ENCODE peak calls at places on chromosome 2, in six cellular contexts. W is esophagus squamous epithelium; I is colonic mucosa; G is CD8-positive, alpha-beta T cell; F is neural progenitor cell; Q is choroid plexus epithelial cell. Z is an unnamed sample.

GRCh38 chr2:35415282-35415681 is 940.3 kb upstream of the CRIM1 start:
- DNase-seq in W (no peak), I (no peak), Q (peak), F (no peak), G (no peak), Z (no peak)

GRCh38 chr2:239828192-239828972 is 196.8 kb downstream of the NDUFA10 start:
- DNase-seq in W (no peak), I (peak), F (no peak), G (no peak), Q (no peak), Z (no peak)

GRCh38 chr2:143954208-143954607 is 565.7 kb downstream of the ZEB2 start:
- DNase-seq in F (no peak), W (no peak), Q (peak), G (no peak), I (no peak), Z (no peak)

GRCh38 chr2:188042412-188042811 is 249.3 kb upstream of the GULP1 start:
- DNase-seq in Q (peak), F (no peak), W (no peak), I (no peak), G (no peak), Z (peak)

GRCh38 chr2:117957616-117958015 is 56.3 kb downstream of the CCDC93 start:
- DNase-seq in F (no peak), W (no peak), G (no peak), I (no peak), Q (no peak), Z (no peak)

GRCh38 chr2:43519711-43520221 is 76.1 kb downstream of the THADA start:
- DNase-seq in F (peak), W (no peak), Q (peak), I (no peak), G (no peak), Z (peak)

GRCh38 chr2:3039188-3040065 is 338.2 kb downstream of the EIPR1 start:
- DNase-seq in W (no peak), F (no peak), Q (no peak), I (no peak), G (no peak), Z (no peak)

GRCh38 chr2:627926-628560 is 49.2 kb downstream of the TMEM18 start:
- DNase-seq in I (no peak), F (no peak), W (no peak), G (no peak), Q (no peak), Z (no peak)

DNA sequence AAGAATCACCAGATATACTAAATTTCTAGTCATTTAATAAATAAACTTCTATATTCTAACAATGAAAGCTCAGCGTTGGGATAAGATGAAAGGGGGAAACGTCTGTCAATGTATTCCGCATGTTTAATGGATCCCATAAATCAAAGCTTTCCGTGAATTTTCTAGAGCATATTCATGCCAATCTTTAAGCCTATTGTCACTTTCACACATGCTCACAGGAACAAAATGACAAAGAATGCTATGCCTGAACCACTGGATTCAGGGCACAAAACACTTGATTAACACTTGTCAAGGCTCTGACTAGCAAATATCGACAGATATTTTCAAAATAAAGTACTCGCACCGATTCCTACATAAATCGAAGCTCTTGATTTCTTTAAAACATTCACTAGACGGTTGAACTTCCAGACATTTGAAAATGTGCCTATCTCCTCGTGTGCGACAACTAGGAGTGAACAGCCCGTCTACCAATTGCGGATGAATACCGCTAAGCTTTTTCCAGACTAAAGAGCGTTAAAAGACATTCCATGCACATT is 1.8 kb downstream of the TLK1 start:
- DNase-seq in F (peak), Q (no peak), W (no peak), G (no peak), I (no peak), Z (no peak)
- H3K4me3 ChIP-seq in F (peak), Q (peak), W (peak), G (peak), I (peak), Z (peak)

GRCh38 chr2:7567646-7568045 is 650.4 kb downstream of the RNF144A start:
- DNase-seq in I (peak), Q (no peak), W (no peak), F (no peak), G (peak), Z (no peak)
- TF ChIP-seq CTCF in I (no peak), Q (no peak), W (no peak), F (no peak), G (no peak), Z (no peak)

DNA sequence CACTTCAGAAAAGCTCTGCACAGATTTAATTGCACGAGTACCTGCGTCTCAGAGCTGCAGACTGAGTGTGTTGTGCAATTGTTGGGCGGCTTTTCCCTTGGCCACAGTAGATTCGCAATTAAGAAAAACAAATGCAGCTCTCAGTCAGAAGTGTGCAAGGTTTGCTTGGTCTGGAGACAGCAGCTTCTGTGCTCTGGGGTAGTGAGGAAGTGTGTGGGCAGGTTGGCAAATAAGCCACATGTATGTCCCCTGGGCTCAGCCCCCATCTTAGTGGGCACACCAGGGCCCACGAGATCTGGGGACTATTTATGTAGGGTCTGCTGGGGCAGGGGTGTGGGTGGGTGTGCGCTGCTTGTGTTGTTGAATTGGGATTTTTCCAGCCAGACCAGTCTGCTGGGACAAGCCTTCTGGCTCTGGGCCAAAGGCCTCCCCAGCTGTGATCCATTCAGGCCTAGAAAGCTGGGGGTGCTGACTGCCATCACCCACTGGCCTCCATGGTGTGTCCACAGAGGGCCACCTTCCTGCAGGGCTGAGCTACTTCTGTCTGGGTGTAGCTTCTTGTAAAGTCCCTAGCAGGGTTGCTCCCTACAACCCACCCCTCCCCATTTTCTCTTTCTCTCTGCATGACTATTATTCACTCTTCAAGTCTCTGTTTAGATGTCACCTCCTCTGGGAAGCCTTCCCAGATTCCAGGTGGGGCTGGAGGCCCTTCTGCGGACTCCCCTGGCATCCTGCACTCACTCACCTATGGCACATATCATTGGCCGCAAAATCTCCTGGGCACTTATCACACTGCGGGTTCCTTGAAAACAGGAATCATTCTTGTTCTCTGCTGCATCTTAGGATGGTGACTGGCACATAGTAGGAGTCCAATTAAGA is 67.8 kb downstream of the ODC1 start:
- DNase-seq in I (no peak), F (no peak), W (no peak), Q (peak), G (no peak), Z (no peak)
- H3K4me3 ChIP-seq in I (no peak), F (no peak), W (no peak), Q (no peak), G (peak), Z (no peak)

DNA sequence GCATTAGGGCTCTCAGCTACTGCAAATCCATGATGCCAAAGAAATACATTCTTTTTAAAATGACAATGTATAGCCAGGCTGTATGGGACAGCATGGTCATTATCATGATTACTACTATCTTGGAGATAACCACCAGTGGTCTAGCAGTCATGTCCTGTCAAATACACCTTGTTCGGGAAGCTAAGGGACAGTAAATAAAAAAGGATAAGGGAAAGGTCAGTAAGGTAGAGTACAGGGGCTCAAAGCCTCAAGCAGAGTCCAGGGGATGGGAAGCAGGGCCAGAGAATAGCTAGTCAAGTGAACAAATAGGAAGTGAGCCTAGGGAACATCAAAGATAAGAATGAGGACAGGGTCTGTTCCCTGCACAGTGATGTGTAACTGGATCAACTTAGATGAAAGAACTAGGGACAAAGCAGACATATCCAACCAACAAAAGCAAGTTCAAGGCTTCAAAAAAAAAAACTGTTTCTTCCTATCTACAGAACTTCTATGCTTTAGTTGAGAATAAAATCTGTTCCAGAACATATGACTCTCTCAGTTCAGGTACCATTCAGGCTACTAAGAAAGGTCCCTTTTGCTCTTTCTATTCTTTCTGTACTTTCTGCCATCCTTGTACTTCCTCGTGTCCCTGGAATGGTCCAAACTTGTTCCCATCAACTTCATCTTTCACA is 62.9 kb upstream of the EHBP1 start:
- DNase-seq in F (no peak), G (no peak), W (no peak), Q (no peak), I (no peak), Z (no peak)
- TF ChIP-seq CTCF in F (no peak), G (no peak), W (no peak), Q (no peak), I (no peak), Z (no peak)

GRCh38 chr2:80856227-80856626 is 551.7 kb upstream of the LRRTM1 start:
- DNase-seq in F (no peak), Q (no peak), W (no peak), I (no peak), G (no peak), Z (no peak)
- H3K4me3 ChIP-seq in F (no peak), Q (no peak), W (no peak), I (no peak), G (no peak), Z (no peak)

GRCh38 chr2:113699048-113699447 is 57.4 kb downstream of the SLC35F5 start:
- DNase-seq in I (no peak), G (no peak), Q (no peak), W (no peak), F (no peak), Z (no peak)

GRCh38 chr2:113705982-113706523 is 50.4 kb downstream of the SLC35F5 start:
- DNase-seq in W (no peak), F (no peak), G (no peak), Q (no peak), I (no peak), Z (no peak)

GRCh38 chr2:113703404-113704299 is 52.8 kb downstream of the SLC35F5 start:
- DNase-seq in F (no peak), Q (no peak), W (no peak), G (no peak), I (peak), Z (no peak)

GRCh38 chr2:113697516-113697915 is 58.9 kb downstream of the SLC35F5 start:
- DNase-seq in Q (no peak), G (no peak), F (no peak), I (no peak), W (no peak), Z (no peak)

DNA sequence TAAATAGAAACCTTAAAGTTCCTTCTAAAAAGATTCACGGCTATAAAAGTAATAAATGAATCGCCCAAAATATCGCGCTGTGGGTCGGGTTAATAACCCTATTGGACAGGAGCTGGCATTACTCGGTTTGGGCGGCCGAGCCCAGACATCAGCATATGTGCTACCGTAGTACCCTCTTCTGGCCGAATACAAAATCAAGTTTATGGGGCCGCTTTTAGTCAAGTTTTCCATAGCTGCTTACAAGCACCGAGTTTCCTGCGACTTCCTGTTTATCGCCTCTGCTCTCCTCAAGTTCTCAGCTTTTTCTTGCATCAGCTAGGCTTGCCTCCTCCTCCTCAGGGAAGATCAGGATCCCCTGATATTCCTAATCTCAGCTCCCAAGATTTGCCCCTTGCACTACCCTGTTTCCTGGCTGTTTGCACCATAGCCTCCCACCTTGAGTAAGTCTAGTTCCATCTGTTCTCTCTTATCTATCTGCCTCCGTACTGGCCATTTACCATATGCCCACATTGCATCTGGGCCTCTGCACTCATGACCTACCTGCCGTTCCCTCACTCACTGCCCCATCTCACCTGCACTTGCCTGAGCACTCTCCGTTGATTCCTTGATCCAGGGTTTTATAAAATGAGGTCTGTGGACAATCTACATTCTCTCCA is 56.1 kb downstream of the SLC35F5 start:
- DNase-seq in Q (no peak), F (no peak), I (no peak), W (no peak), G (peak), Z (no peak)
- TF ChIP-seq CTCF in Q (no peak), F (no peak), I (peak), W (peak), G (peak), Z (no peak)

GRCh38 chr2:85826990-85827878 is 61.6 kb downstream of the ST3GAL5 start:
- DNase-seq in G (peak), F (peak), W (peak), I (peak), Q (peak), Z (no peak)
- H3K4me3 ChIP-seq in G (peak), F (no peak), W (no peak), I (no peak), Q (peak), Z (no peak)

GRCh38 chr2:145752091-145752806 is 1232.3 kb upstream of the ZEB2 start:
- DNase-seq in Q (peak), W (no peak), I (no peak), F (peak), G (no peak), Z (peak)
- TF ChIP-seq CTCF in Q (peak), W (peak), I (peak), F (peak), G (no peak), Z (peak)

GRCh38 chr2:223944704-223945531 is at the start of gene WDFY1:
- DNase-seq in Q (peak), I (peak), F (peak), W (peak), G (peak), Z (no peak)

GRCh38 chr2:223944166-223944703 is 900 bp downstream of the WDFY1 start:
- DNase-seq in W (no peak), F (peak), Q (peak), G (no peak), I (peak), Z (no peak)

GRCh38 chr2:223943135-223943534 is 2.0 kb downstream of the WDFY1 start:
- DNase-seq in Q (no peak), G (no peak), F (no peak), W (no peak), I (no peak), Z (no peak)

GRCh38 chr2:223943561-223944008 is 1.6 kb downstream of the WDFY1 start:
- DNase-seq in I (peak), F (no peak), W (no peak), G (no peak), Q (peak), Z (no peak)

DNA sequence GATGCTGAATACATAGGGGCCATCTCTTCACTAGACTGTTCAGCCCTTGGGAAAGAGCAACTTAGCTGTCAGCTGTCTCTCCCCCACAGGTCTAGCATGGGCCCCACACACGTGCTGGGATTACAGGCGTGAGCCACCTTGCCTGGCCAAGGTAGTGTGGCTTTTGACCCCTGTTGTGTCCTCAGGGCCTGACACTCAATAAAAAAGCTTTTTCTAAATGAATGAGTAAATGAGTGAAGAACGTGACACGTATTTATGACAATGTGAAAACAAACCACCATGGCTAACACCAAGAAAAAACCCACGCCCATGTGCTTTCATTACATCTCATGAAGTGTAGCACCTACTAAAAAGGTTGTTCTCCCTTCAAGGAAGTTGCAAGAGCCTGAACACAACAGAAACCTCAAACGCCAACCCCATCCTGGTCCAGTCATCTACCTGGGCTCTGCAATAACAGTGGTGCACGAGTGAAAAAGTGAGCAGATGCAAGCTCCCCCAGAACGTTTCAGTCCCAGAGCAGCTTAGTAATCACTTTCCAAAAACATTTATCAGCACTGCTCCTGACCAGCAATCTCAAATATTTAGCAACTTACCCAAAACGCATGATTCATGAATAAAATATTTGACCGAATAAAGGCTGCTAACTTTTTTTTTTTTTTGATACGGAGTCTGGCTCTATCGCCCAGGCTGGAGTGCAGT is 3.4 kb downstream of the WDFY1 start:
- DNase-seq in F (no peak), W (no peak), I (no peak), Q (peak), G (no peak), Z (peak)
- H3K4me3 ChIP-seq in F (no peak), W (no peak), I (no peak), Q (peak), G (no peak), Z (peak)

DNA sequence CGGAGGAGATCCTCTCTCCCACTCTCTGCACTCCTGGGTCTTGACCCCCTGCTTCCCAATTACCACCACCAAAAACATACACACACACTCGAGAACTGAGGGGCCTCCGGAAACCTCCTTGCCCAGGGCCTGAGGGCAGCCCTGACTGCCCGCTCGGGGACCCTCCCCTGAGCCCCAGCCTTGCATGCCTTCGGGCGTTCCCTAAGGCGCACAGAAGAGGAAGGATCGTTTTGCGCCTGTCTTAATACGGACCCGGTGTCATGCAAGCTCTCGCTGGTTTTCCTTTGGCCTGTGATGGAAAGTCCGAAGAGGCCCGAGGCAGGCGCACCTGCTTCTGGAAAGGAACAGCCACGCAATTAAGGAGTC is 19.8 kb downstream of the POU3F3 start:
- DNase-seq in W (no peak), F (peak), I (no peak), Q (no peak), G (no peak), Z (no peak)
- TF ChIP-seq CTCF in W (no peak), F (no peak), I (no peak), Q (no peak), G (no peak), Z (no peak)